ENCODE peak calls at places on chromosome 4, in eight cellular contexts. D is GM12878, P is stomach, G is K562, M is sigmoid colon, R is ovary, Y is SK-N-SH, L is A549. W is an unnamed sample.

GRCh38 chr4:140641105-140641555 is 72.4 kb upstream of the UCP1 start:
- DNase-seq in D (no peak), P (no peak), G (no peak), M (no peak), R (no peak), Y (no peak), L (no peak), W (no peak)

GRCh38 chr4:53671757-53672156 is 80.5 kb upstream of the LNX1 start:
- DNase-seq in D (no peak), P (peak; percentile 70), G (no peak), M (no peak), R (no peak), Y (no peak), L (no peak), W (no peak)

GRCh38 chr4:132572210-132572609 is 576.9 kb upstream of the PCDH10 start:
- DNase-seq in D (no peak), P (no peak), G (no peak), M (no peak), R (no peak), Y (no peak), L (no peak), W (no peak)

GRCh38 chr4:176538217-176538925 is 218.6 kb downstream of the SPCS3 start:
- DNase-seq in D (no peak), P (no peak), G (no peak), M (no peak), R (no peak), Y (no peak), L (peak; percentile 2), W (no peak)

GRCh38 chr4:8762951-8763735 is 108.5 kb downstream of the HMX1 start:
- DNase-seq in D (no peak), P (no peak), G (no peak), M (peak; percentile 44), R (no peak), Y (no peak), L (no peak), W (no peak)

GRCh38 chr4:67674098-67674497 is 26.9 kb downstream of the UBA6 start:
- DNase-seq in D (no peak), P (no peak), G (no peak), M (no peak), R (no peak), Y (no peak), L (no peak), W (no peak)

GRCh38 chr4:39043058-39043696 is 11.0 kb upstream of the TMEM156 start:
- DNase-seq in D (no peak), P (no peak), G (no peak), M (no peak), R (no peak), Y (no peak), L (no peak), W (no peak)

GRCh38 chr4:177519481-177520270 is 77.4 kb upstream of the AGA start:
- DNase-seq in D (no peak), P (no peak), G (no peak), M (no peak), R (no peak), Y (no peak), L (no peak), W (no peak)

GRCh38 chr4:7892212-7893019 is 47.2 kb downstream of the AFAP1 start:
- DNase-seq in D (no peak), P (no peak), G (no peak), M (no peak), R (no peak), Y (peak; percentile 62), L (no peak), W (no peak)

GRCh38 chr4:56739104-56739777 is 58.1 kb upstream of the HOPX start:
- DNase-seq in D (no peak), P (no peak), G (no peak), M (no peak), R (no peak), Y (no peak), L (no peak), W (no peak)

GRCh38 chr4:110663738-110664444 is 41.0 kb upstream of the PITX2 start:
- DNase-seq in D (no peak), P (no peak), G (no peak), M (no peak), R (no peak), Y (no peak), L (no peak), W (no peak)

GRCh38 chr4:173192375-173193162 is 24.0 kb downstream of the GALNT7 start:
- DNase-seq in D (no peak), P (no peak), G (no peak), M (no peak), R (no peak), Y (no peak), L (no peak), W (no peak)

GRCh38 chr4:69073375-69073774 is 22.9 kb upstream of the UGT2B7 start:
- DNase-seq in D (no peak), P (no peak), G (no peak), M (no peak), R (no peak), Y (no peak), L (no peak), W (no peak)

GRCh38 chr4:164718817-164719216 is 35.1 kb upstream of the SMIM31 start:
- DNase-seq in D (no peak), P (no peak), G (no peak), M (no peak), R (no peak), Y (no peak), L (no peak), W (no peak)

GRCh38 chr4:132958457-132959263 is 190.4 kb upstream of the PCDH10 start:
- DNase-seq in D (no peak), P (no peak), G (no peak), M (no peak), R (no peak), Y (no peak), L (no peak), W (peak; percentile 87)

GRCh38 chr4:147879676-147880075 is 147.8 kb downstream of the ARHGAP10 start:
- DNase-seq in D (no peak), P (no peak), G (no peak), M (no peak), R (no peak), Y (no peak), L (no peak), W (no peak)

GRCh38 chr4:77859256-77859655 is 3.4 kb upstream of the MRPL1 start:
- DNase-seq in D (no peak), P (peak; percentile 45), G (no peak), M (no peak), R (no peak), Y (no peak), L (no peak), W (no peak)

GRCh38 chr4:183356931-183357675 is 34.9 kb upstream of the CLDN24 start:
- DNase-seq in D (no peak), P (peak; percentile 27), G (no peak), M (no peak), R (no peak), Y (no peak), L (no peak), W (no peak)

GRCh38 chr4:40682298-40683101 is 52.8 kb upstream of the RBM47 start:
- DNase-seq in D (no peak), P (peak; percentile 39), G (no peak), M (no peak), R (no peak), Y (no peak), L (no peak), W (no peak)

GRCh38 chr4:110122201-110122600 is 76.2 kb downstream of the ELOVL6 start:
- DNase-seq in D (no peak), P (no peak), G (no peak), M (no peak), R (no peak), Y (no peak), L (no peak), W (no peak)

GRCh38 chr4:3486556-3487270 is 23.6 kb downstream of the DOK7 start:
- DNase-seq in D (no peak), P (no peak), G (no peak), M (no peak), R (no peak), Y (peak; percentile 64), L (no peak), W (no peak)

GRCh38 chr4:70844180-70844579 is 4.5 kb upstream of the GRSF1 start:
- DNase-seq in D (peak; percentile 45), P (no peak), G (no peak), M (no peak), R (no peak), Y (no peak), L (no peak), W (no peak)

GRCh38 chr4:110164856-110165255 is 33.6 kb downstream of the ELOVL6 start:
- DNase-seq in D (no peak), P (no peak), G (no peak), M (no peak), R (no peak), Y (no peak), L (no peak), W (no peak)

GRCh38 chr4:93467484-93468155 is 360.9 kb upstream of the ATOH1 start:
- DNase-seq in D (no peak), P (no peak), G (no peak), M (no peak), R (no peak), Y (no peak), L (no peak), W (no peak)

GRCh38 chr4:95300304-95300703 is 248.5 kb downstream of the UNC5C start:
- DNase-seq in D (no peak), P (no peak), G (no peak), M (no peak), R (no peak), Y (no peak), L (no peak), W (no peak)

GRCh38 chr4:95304898-95305297 is 243.9 kb downstream of the UNC5C start:
- DNase-seq in D (no peak), P (no peak), G (no peak), M (no peak), R (no peak), Y (no peak), L (no peak), W (no peak)
- TF ChIP-seq EP300 in D (no peak), P (no peak), G (no peak), M (no peak), R (no peak), Y (no peak), L (peak; percentile 33), W (no peak)

GRCh38 chr4:101262683-101263082 is 84.6 kb downstream of the PPP3CA start:
- DNase-seq in D (no peak), P (no peak), G (no peak), M (no peak), R (no peak), Y (no peak), L (no peak), W (no peak)
- H3K4me1 ChIP-seq in D (peaks cover 22% of the 10 kb centered on the region), P (peaks cover 33% of the 10 kb centered on the region), G (no peaks in the 10 kb centered on the region), M (peaks cover 19% of the 10 kb centered on the region), R (peaks cover 7% of the 10 kb centered on the region), Y (no peaks in the 10 kb centered on the region), L (peaks cover 49% of the 10 kb centered on the region), W (peaks cover 4% of the 10 kb centered on the region)

GRCh38 chr4:52659722-52660261 is 691 bp upstream of the USP46 start:
- DNase-seq in D (no peak), P (peak; percentile 71), G (peak; percentile 49), M (peak; percentile 81), R (peak; percentile 69), Y (peak; percentile 70), L (peak; percentile 8), W (no peak)
- TF ChIP-seq EP300 in D (no peak), P (no peak), G (no peak), M (no peak), R (no peak), Y (no peak), L (no peak), W (no peak)

DNA sequence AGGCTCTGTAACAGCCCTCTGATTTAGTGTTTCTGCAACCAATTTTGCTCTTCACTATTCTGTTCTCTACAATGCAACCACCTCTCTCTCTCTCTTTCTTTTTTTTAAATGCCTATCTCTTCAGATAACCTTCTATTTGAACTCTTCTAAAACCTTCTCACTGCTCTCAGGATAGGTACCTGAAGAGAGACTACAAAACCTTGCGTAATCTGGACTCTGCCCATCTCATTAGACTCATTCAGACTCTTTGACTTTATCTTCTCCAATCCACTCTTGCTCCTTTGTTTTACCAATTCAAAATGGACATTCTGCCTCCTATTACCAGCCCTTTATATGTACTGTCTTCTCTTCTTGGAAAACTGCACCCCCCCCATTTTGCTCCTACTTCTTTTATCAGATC is 291.6 kb downstream of the CAMK2D start:
- DNase-seq in D (no peak), P (no peak), G (no peak), M (no peak), R (no peak), Y (no peak), L (no peak), W (no peak)
- H3K4me1 ChIP-seq in D (no peaks in the 10 kb centered on the region), P (no peaks in the 10 kb centered on the region), G (no peaks in the 10 kb centered on the region), M (peaks cover 65% of the 10 kb centered on the region), R (peaks cover 9% of the 10 kb centered on the region), Y (peaks cover 2% of the 10 kb centered on the region), L (peaks cover 36% of the 10 kb centered on the region), W (peaks cover 31% of the 10 kb centered on the region)